ENCODE peak calls at places on chromosomes 11 and 22, in four cellular contexts. I is HFFc6, U is HEK293T, A is T-helper 1 cell. G is an unnamed sample.
A peak's percentile ranks its signal among the peaks of the same experiment; 100 is the strongest.

GRCh38 chr22:31822523-31822922 is 68.7 kb downstream of the DEPDC5 start:
- DNase-seq in I (no peak), U (no peak), A (no peak), G (no peak)

GRCh38 chr22:23088199-23088604 is 17.9 kb downstream of the GNAZ start:
- DNase-seq in I (no peak), U (no peak), A (peak; percentile 8), G (no peak)

GRCh38 chr22:38305481-38306448 is 11.5 kb downstream of the CSNK1E start:
- DNase-seq in I (no peak), U (no peak), A (peak; percentile 38), G (no peak)

GRCh38 chr11:28400236-28401100 is 292.3 kb downstream of the METTL15 start:
- DNase-seq in I (peak; percentile 7), U (no peak), A (no peak), G (no peak)

GRCh38 chr11:47393163-47394049 is 15.0 kb upstream of the SLC39A13 start:
- DNase-seq in I (peak; percentile 39), U (no peak), A (no peak), G (no peak)

GRCh38 chr22:45317551-45318167 is 7.9 kb downstream of the FAM118A start:
- DNase-seq in I (peak; percentile 6), U (peak; percentile 48), A (peak; percentile 18), G (no peak)

GRCh38 chr22:28297504-28297903 is 378.4 kb upstream of the PITPNB start:
- DNase-seq in I (no peak), U (no peak), A (peak; percentile 10), G (peak; percentile 9)

GRCh38 chr11:36135062-36135461 is 154.2 kb downstream of the COMMD9 start:
- DNase-seq in I (no peak), U (no peak), A (no peak), G (no peak)

GRCh38 chr22:32830473-32830872 is 29.0 kb downstream of the TIMP3 start:
- DNase-seq in I (no peak), U (no peak), A (no peak), G (no peak)

GRCh38 chr11:18105802-18106574 is at the start of gene SAAL1:
- DNase-seq in I (peak; percentile 53), U (peak; percentile 93), A (peak; percentile 89), G (peak; percentile 83)

GRCh38 chr22:49968831-49969661 is 8.5 kb downstream of the PIM3 start:
- DNase-seq in I (no peak), U (no peak), A (no peak), G (no peak)

GRCh38 chr22:21754523-21755128 is 19.0 kb upstream of the YPEL1 start:
- DNase-seq in I (no peak), U (no peak), A (no peak), G (no peak)

GRCh38 chr11:19723572-19724342 is 11.1 kb downstream of the NAV2 start:
- DNase-seq in I (peak; percentile 28), U (no peak), A (peak; percentile 84), G (no peak)

GRCh38 chr11:73143126-73143838 is 1.2 kb upstream of the FCHSD2 start:
- DNase-seq in I (no peak), U (no peak), A (no peak), G (no peak)

GRCh38 chr22:26590525-26590858 is 560 bp upstream of the TPST2 start:
- DNase-seq in I (peak; percentile 22), U (no peak), A (no peak), G (no peak)

GRCh38 chr11:121795206-121795605 is 320.8 kb downstream of the BLID start:
- DNase-seq in I (no peak), U (no peak), A (no peak), G (no peak)

GRCh38 chr11:46696212-46696558 is 4.2 kb downstream of the ARHGAP1 start:
- DNase-seq in I (no peak), U (no peak), A (no peak), G (no peak)

GRCh38 chr11:72525466-72525865 is 91.1 kb upstream of the CLPB start:
- DNase-seq in I (no peak), U (no peak), A (no peak), G (no peak)

GRCh38 chr11:9060700-9061111 is 30.7 kb downstream of the SCUBE2 start:
- DNase-seq in I (no peak), U (peak; percentile 25), A (peak; percentile 87), G (no peak)

GRCh38 chr22:32850591-32851517 is 49.3 kb downstream of the TIMP3 start:
- DNase-seq in I (no peak), U (no peak), A (no peak), G (no peak)

GRCh38 chr11:119029340-119030028 is 1.2 kb downstream of the SLC37A4 start:
- DNase-seq in I (no peak), U (peak; percentile 34), A (peak; percentile 23), G (no peak)

GRCh38 chr11:575324-575995 is 810 bp upstream of the PHRF1 start:
- DNase-seq in I (no peak), U (no peak), A (no peak), G (peak; percentile 36)

GRCh38 chr11:33116535-33116934 is 44.7 kb downstream of the CSTF3 start:
- DNase-seq in I (no peak), U (no peak), A (no peak), G (no peak)

GRCh38 chr22:17120281-17120680 is 879 bp downstream of the TMEM121B start:
- DNase-seq in I (no peak), U (peak; percentile 67), A (peak; percentile 27), G (no peak)

GRCh38 chr11:47220401-47220821 is 5.6 kb downstream of the DDB2 start:
- DNase-seq in I (peak; percentile 69), U (no peak), A (no peak), G (no peak)